ENCODE peak calls at places on chromosomes 4 and X, in six cellular contexts. V is HepG2, Z is K562, A is GM12878, U is HCT116, H is HL-60. F is an unnamed sample.

GRCh38 chr4:21517460-21517859 is 431.1 kb downstream of the KCNIP4 start:
- DNase-seq in V (no peak), U (no peak), Z (no peak), H (no peak), A (no peak), F (no peak)

GRCh38 chrX:18983711-18984380 is at the start of gene PHKA2:
- DNase-seq in V (peak; percentile 29), U (no peak), H (no peak), A (no peak), Z (peak; percentile 6), F (peak; percentile 61)

GRCh38 chrX:118475903-118476302 is 19.7 kb upstream of the DOCK11 start:
- DNase-seq in A (no peak), H (no peak), U (no peak), Z (no peak), V (no peak), F (no peak)

GRCh38 chr4:34676390-34676789 is 1567.9 kb downstream of the ARAP2 start:
- DNase-seq in U (peak; percentile 29), A (no peak), H (no peak), Z (no peak), V (no peak), F (peak; percentile 14)

GRCh38 chr4:153267013-153267412 is 62.8 kb downstream of the TRIM2 start:
- DNase-seq in Z (no peak), A (no peak), V (no peak), U (no peak), H (no peak), F (no peak)

GRCh38 chr4:32470087-32470585 is 1750.0 kb downstream of the PCDH7 start:
- DNase-seq in V (no peak), Z (no peak), H (no peak), A (no peak), U (no peak), F (no peak)

GRCh38 chr4:153346031-153346430 is 1.5 kb downstream of the MND1 start:
- DNase-seq in A (no peak), Z (no peak), H (no peak), U (no peak), V (no peak), F (no peak)

GRCh38 chrX:129843209-129843458 is 552 bp downstream of the ZDHHC9 start:
- DNase-seq in A (no peak), V (no peak), U (no peak), H (no peak), Z (no peak), F (no peak)

GRCh38 chr4:107035711-107036601 is at the start of gene DKK2:
- DNase-seq in Z (no peak), V (no peak), U (no peak), H (no peak), A (no peak), F (peak; percentile 62)

GRCh38 chrX:107629533-107629909 is 1.2 kb downstream of the PRPS1 start:
- DNase-seq in A (no peak), H (peak; percentile 13), U (no peak), Z (peak; percentile 30), V (peak; percentile 6), F (peak; percentile 13)

GRCh38 chr4:120613778-120614177 is 308.7 kb downstream of the PRDM5 start:
- DNase-seq in Z (no peak), U (no peak), V (no peak), A (no peak), H (no peak), F (no peak)

GRCh38 chr4:7518871-7519637 is 84.3 kb upstream of the PSAPL1 start:
- DNase-seq in V (no peak), A (no peak), H (no peak), Z (no peak), U (no peak), F (no peak)

GRCh38 chrX:27336466-27337091 is 126.6 kb downstream of the PPP4R3C start:
- DNase-seq in H (no peak), Z (peak; percentile 14), V (peak; percentile 2), U (peak; percentile 3), A (no peak), F (peak; percentile 53)

GRCh38 chr4:145871209-145871608 is 67.4 kb downstream of the ZNF827 start:
- DNase-seq in A (no peak), U (no peak), V (no peak), Z (no peak), H (no peak), F (no peak)

GRCh38 chr4:7166286-7166685 is 26.1 kb upstream of the SORCS2 start:
- DNase-seq in Z (no peak), A (no peak), H (no peak), V (no peak), U (no peak), F (no peak)

GRCh38 chr4:113725963-113726362 is 35.6 kb downstream of the CAMK2D start:
- DNase-seq in Z (no peak), V (no peak), H (no peak), U (no peak), A (no peak), F (no peak)

GRCh38 chr4:175953960-175954521 is 111.6 kb upstream of the WDR17 start:
- DNase-seq in H (no peak), A (no peak), U (no peak), Z (no peak), V (no peak), F (peak; percentile 57)

GRCh38 chr4:160319221-160319867 is 1216.5 kb downstream of the RAPGEF2 start:
- DNase-seq in Z (no peak), A (no peak), V (no peak), H (no peak), U (peak; percentile 95), F (no peak)

GRCh38 chr4:145567471-145567870 is 51.7 kb upstream of the MMAA start:
- DNase-seq in H (no peak), V (no peak), A (no peak), U (no peak), Z (no peak), F (no peak)

GRCh38 chr4:19592391-19592790 is 659.3 kb upstream of the SLIT2 start:
- DNase-seq in U (no peak), Z (no peak), A (no peak), V (no peak), H (no peak), F (no peak)

GRCh38 chr4:144709159-144709558 is 63.2 kb downstream of the HHIP start:
- DNase-seq in U (peak; percentile 43), Z (no peak), V (no peak), H (no peak), A (no peak), F (peak; percentile 13)

GRCh38 chr4:47617607-47618006 is 132.5 kb downstream of the ATP10D start:
- DNase-seq in A (peak; percentile 7), H (no peak), U (no peak), Z (no peak), V (no peak), F (no peak)

GRCh38 chr4:119549639-119550038 is 79.0 kb downstream of the PDE5A start:
- DNase-seq in U (no peak), A (no peak), V (no peak), Z (no peak), H (no peak), F (no peak)

GRCh38 chr4:107818301-107818910 is 6.3 kb upstream of the SGMS2 start:
- DNase-seq in H (peak; percentile 71), V (no peak), A (no peak), U (no peak), Z (no peak), F (no peak)

GRCh38 chr4:175509320-175509719 is 302.7 kb downstream of the GPM6A start:
- DNase-seq in H (no peak), Z (peak; percentile 5), U (peak; percentile 42), V (peak; percentile 12), A (no peak), F (peak; percentile 83)

GRCh38 chrX:50072110-50072509 is 128.7 kb downstream of the AKAP4 start:
- DNase-seq in A (no peak), Z (no peak), U (no peak), V (no peak), H (no peak), F (no peak)

GRCh38 chrX:80556148-80556547 is 135.9 kb downstream of the TENT5D start:
- DNase-seq in A (no peak), U (no peak), Z (peak; percentile 10), V (no peak), H (no peak), F (no peak)
- TF ChIP-seq POLR2AphosphoS5 in A (no peak), U (no peak), Z (no peak), V (no peak), H (no peak), F (no peak)

GRCh38 chr4:140168474-140168873 is 14.5 kb upstream of the MAML3 start:
- DNase-seq in H (no peak), U (no peak), Z (no peak), V (no peak), A (no peak), F (peak; percentile 31)
- TF ChIP-seq REST in H (no peak), U (no peak), Z (no peak), V (no peak), A (no peak), F (no peak)

DNA sequence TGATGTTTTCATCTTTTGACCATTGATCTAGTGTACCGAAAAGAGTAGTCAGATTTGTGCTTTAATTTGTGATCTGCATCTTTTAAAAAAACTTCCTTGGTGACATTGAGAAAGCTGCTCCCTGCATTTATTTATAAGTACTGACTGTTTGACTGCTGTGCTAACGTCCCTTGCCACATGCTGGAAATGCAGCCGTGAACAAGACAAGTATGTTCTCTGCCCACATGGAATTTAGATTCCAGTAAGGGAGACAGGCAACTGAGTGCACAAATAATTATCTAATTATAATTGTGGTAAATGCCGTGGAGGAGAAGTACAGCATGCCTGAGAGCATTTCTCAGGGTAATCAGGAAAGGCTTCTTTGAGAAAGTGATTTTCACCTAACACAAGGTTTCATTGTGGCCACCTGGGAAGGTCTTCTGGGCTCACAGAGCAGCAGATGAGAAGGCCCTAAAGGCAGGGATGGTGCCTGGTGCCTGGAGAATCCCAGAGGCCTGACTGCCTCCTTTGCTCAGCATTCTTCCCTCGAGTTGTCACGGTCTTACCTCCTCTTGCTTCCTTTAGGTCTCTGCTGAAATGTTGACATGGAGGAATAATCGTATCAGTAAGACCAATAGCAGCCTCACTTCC is 55.8 kb downstream of the PTTG2 start:
- DNase-seq in U (no peak), H (no peak), Z (no peak), V (no peak), A (no peak), F (no peak)
- TF ChIP-seq POLR2AphosphoS5 in U (no peak), H (no peak), Z (no peak), V (no peak), A (no peak), F (no peak)

DNA sequence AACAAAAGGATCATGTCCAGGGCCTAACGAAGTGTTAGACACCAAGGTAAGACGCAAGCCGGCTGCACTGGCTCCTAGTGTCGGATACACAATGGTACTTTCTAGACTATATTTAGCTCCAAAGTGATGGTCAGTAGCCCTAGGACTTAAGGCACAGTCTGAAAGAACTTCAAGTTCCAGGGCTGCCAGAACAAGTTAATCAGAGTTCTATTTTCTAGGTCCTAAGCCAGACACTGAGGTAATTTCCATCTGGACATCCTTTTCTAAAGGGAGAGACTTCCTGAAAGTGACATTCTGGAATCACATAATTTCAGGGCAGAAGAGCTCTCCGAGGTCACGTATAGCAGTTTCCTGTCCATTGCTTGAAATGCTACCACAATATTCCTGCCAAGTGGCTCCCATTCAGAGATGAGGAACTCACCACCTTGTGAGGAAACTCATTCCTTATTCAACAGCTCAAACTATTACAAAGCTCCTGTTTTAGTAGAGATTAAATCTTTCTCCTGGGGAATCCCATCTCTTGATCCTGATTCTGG is 118.0 kb downstream of the COL25A1 start:
- DNase-seq in V (no peak), Z (no peak), A (no peak), H (no peak), U (no peak), F (no peak)
- TF ChIP-seq REST in V (no peak), Z (no peak), A (no peak), H (no peak), U (no peak), F (no peak)

GRCh38 chr4:26368685-26369084 is 47.9 kb downstream of the RBPJ start:
- DNase-seq in U (no peak), V (no peak), A (no peak), H (no peak), Z (no peak), F (no peak)
- TF ChIP-seq POLR2AphosphoS5 in U (no peak), V (no peak), A (no peak), H (no peak), Z (no peak), F (no peak)